ENCODE peak calls at places on chromosomes 12 and 14, in five cellular contexts. R is uterus, K is ovary, X is esophagus squamous epithelium, B is heart left ventricle. I is an unnamed sample.
A peak's percentile ranks its signal among the peaks of the same experiment; 100 is the strongest.

GRCh38 chr14:59631237-59631636 is 54.6 kb upstream of the CCDC175 start:
- DNase-seq in R (no peak), K (no peak), X (no peak), B (no peak), I (no peak)

GRCh38 chr12:91058821-91059220 is 997 bp upstream of the KERA start:
- DNase-seq in R (no peak), B (no peak), K (no peak), X (no peak), I (no peak)

GRCh38 chr12:89390802-89391673 is 38.7 kb upstream of the DUSP6 start:
- DNase-seq in X (no peak), K (no peak), R (no peak), B (no peak), I (no peak)

GRCh38 chr14:94767321-94767878 is 2.5 kb downstream of the GSC start:
- DNase-seq in B (no peak), X (no peak), R (no peak), K (no peak), I (no peak)

GRCh38 chr14:23021969-23022368 is 12.0 kb upstream of the C14orf93 start:
- DNase-seq in X (no peak), B (no peak), K (no peak), R (no peak), I (no peak)

GRCh38 chr14:54797986-54798385 is 104.6 kb downstream of the GCH1 start:
- DNase-seq in B (no peak), K (no peak), R (no peak), X (no peak), I (no peak)

GRCh38 chr12:61647566-61647965 is 612.6 kb upstream of the USP15 start:
- DNase-seq in B (no peak), X (no peak), K (no peak), R (no peak), I (no peak)

GRCh38 chr14:49306152-49306751 is 279.9 kb downstream of the RPS29 start:
- DNase-seq in B (no peak), K (no peak), R (no peak), X (no peak), I (no peak)

GRCh38 chr12:857611-858010 is 91.9 kb downstream of the RAD52 start:
- DNase-seq in X (no peak), K (no peak), B (no peak), R (peak; percentile 44), I (no peak)

GRCh38 chr12:49968431-49968830 is 4.3 kb upstream of the AQP6 start:
- DNase-seq in R (no peak), K (no peak), B (no peak), X (no peak), I (no peak)

GRCh38 chr12:27319394-27319793 is 13.2 kb upstream of the BMAL2 start:
- DNase-seq in R (no peak), X (no peak), K (no peak), B (no peak), I (no peak)

GRCh38 chr12:118525216-118525615 is 148.9 kb downstream of the SUDS3 start:
- DNase-seq in X (no peak), B (no peak), K (no peak), R (no peak), I (no peak)

GRCh38 chr14:53953002-53953827 is 3.4 kb downstream of the BMP4 start:
- DNase-seq in X (no peak), R (peak; percentile 91), B (peak; percentile 89), K (peak; percentile 93), I (peak; percentile 78)

GRCh38 chr12:27822076-27822712 is 42.2 kb upstream of the MANSC4 start:
- DNase-seq in B (no peak), X (no peak), R (no peak), K (no peak), I (no peak)

GRCh38 chr12:101759396-101760047 is 20.3 kb upstream of the SYCP3 start:
- DNase-seq in X (no peak), K (no peak), B (no peak), R (no peak), I (no peak)

GRCh38 chr12:70733385-70733784 is 96.2 kb upstream of the PTPRB start:
- DNase-seq in X (no peak), B (no peak), K (no peak), R (no peak), I (no peak)

GRCh38 chr14:91367173-91368171 is 50.1 kb downstream of the CCDC88C start:
- DNase-seq in R (no peak), B (no peak), X (no peak), K (no peak), I (no peak)

GRCh38 chr14:64745511-64746041 is 41.4 kb downstream of the PLEKHG3 start:
- DNase-seq in B (no peak), R (no peak), X (no peak), K (peak; percentile 45), I (no peak)

GRCh38 chr14:35383569-35384385 is 20.8 kb downstream of the NFKBIA start:
- DNase-seq in R (no peak), K (no peak), B (no peak), X (no peak), I (no peak)

GRCh38 chr14:66425402-66425801 is 60.8 kb upstream of the CCDC196 start:
- DNase-seq in X (no peak), R (no peak), B (peak; percentile 55), K (no peak), I (no peak)

GRCh38 chr14:51738754-51739153 is 87.0 kb downstream of the FRMD6 start:
- DNase-seq in B (no peak), K (no peak), R (no peak), X (no peak), I (no peak)

GRCh38 chr14:70886421-70887206 is 20.6 kb upstream of the PCNX1 start:
- DNase-seq in X (no peak), B (peak; percentile 29), K (no peak), R (no peak), I (no peak)

GRCh38 chr12:131493068-131493826 is 217.6 kb upstream of the SFSWAP start:
- DNase-seq in B (no peak), X (no peak), R (no peak), K (no peak), I (no peak)

GRCh38 chr14:93107383-93107782 is 8.3 kb downstream of the ITPK1 start:
- DNase-seq in R (no peak), B (no peak), K (no peak), X (no peak), I (no peak)
- TF ChIP-seq POLR2A in R (no peak), B (no peak), K (no peak), X (no peak), I (no peak)

GRCh38 chr12:54036620-54037359 is 3.9 kb downstream of the HOXC5 start:
- DNase-seq in B (no peak), R (no peak), K (no peak), X (no peak), I (no peak)
- H3K9me3 ChIP-seq in B (no peaks in the 10 kb centered on the region), R (no peaks in the 10 kb centered on the region), K (no peaks in the 10 kb centered on the region), X (no peaks in the 10 kb centered on the region), I (no peaks in the 10 kb centered on the region)

GRCh38 chr14:96949594-96949993 is 152.4 kb downstream of the VRK1 start:
- DNase-seq in X (no peak), B (no peak), R (no peak), K (no peak), I (no peak)
- H3K4me3 ChIP-seq in X (no peak overlapping the region), B (no peak overlapping the region), R (no peak overlapping the region), K (no peak overlapping the region), I (no peak overlapping the region)

DNA sequence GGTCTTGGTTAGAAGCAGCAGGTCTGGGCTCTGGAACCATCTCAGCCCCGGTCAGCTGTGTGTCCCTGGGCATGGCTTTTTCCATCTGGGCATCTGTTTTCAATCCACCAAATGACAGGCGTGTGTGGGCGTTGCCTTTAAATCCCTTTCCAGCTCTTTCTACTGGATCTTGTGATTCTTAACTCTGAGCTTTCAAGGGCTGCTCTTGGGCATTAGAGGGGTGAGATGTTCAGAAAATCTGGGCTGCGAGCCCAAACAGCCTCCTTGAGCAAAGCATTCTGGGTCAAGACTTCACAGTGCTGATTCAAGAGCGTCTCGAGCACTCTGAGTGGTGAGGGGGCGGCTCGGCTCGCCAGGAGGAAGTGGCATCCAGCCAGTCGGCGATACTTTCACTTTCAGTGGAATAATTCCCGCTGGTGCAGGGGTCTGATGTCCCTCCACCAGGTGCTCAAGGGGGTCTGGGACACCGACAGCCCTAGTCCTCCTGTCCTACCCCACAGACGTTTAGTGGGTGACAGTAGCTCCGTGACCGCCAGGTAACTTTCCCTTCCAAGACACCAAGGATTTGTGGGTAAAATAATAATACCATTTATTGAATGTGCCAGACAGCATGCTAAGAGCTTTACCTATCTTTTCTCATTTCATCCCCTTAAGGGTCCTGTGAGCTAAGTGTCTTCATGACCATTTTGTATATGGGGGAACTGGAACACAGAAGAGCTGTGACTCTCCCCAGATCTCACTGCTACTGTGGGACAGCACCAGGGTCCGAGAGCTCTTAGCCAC is 114.0 kb downstream of the PLXNC1 start:
- DNase-seq in X (peak; percentile 56), B (peak; percentile 91), R (peak; percentile 91), K (peak; percentile 97), I (peak; percentile 84)
- TF ChIP-seq POLR2A in X (no peak), B (no peak), R (peak; percentile 31), K (peak; percentile 41), I (no peak)

DNA sequence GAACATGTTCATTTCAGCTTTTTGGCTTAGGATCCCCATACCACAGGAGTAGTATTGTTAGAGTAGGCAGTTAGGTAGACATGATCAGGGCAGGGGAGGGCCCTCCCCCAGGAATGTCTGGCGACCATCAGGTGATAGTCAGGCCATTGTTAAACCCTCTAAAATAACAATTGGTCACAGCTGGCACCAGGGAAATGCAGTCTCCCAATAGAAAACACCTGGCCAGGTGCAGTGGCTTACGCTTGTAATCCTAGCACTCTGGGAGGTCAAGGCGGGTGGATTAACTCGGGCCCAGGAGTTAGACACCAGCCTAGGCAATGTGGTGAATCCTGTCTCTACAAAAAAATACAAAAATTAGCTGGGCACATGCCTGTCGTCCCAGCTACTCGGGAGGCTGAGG is 187.1 kb downstream of the MON2 start:
- DNase-seq in R (no peak), B (no peak), X (no peak), K (no peak), I (no peak)
- H3K9me3 ChIP-seq in R (no peaks in the 10 kb centered on the region), B (no peaks in the 10 kb centered on the region), X (no peaks in the 10 kb centered on the region), K (no peaks in the 10 kb centered on the region), I (no peaks in the 10 kb centered on the region)

GRCh38 chr12:51973560-51973959 is 22.1 kb downstream of the ACVR1B start:
- DNase-seq in X (no peak), K (no peak), B (no peak), R (no peak), I (no peak)

GRCh38 chr12:51974646-51975045 is 23.1 kb downstream of the ACVR1B start:
- DNase-seq in X (no peak), B (no peak), K (no peak), R (no peak), I (no peak)

GRCh38 chr12:51972424-51972812 is 20.9 kb downstream of the ACVR1B start:
- DNase-seq in K (no peak), X (no peak), B (no peak), R (no peak), I (no peak)

GRCh38 chr12:51971679-51972423 is 20.4 kb downstream of the ACVR1B start:
- DNase-seq in K (no peak), R (no peak), B (no peak), X (no peak), I (no peak)

GRCh38 chr12:51972849-51973273 is 21.4 kb downstream of the ACVR1B start:
- DNase-seq in K (no peak), X (no peak), R (peak; percentile 47), B (peak; percentile 46), I (peak; percentile 35)
- H3K4me3 ChIP-seq in K (no peak overlapping the region), X (no peak overlapping the region), R (no peak overlapping the region), B (no peak overlapping the region), I (no peak overlapping the region)

I was measured in tibial nerve.